ENCODE peak calls at places on chromosomes 3 and 15, in nine cellular contexts. One of them, this sample, is unnamed.

GRCh38 chr15:40932625-40933519 is 3.7 kb downstream of the DLL4 start:
- DNase-seq in testis: no peak
- DNase-seq in A673: no peak
- DNase-seq in fibroblast of lung: no peak
- DNase-seq in left ventricle myocardium inferior: no peak
- DNase-seq in GM23338: no peak
- DNase-seq in astrocyte of the spinal cord: no peak
- DNase-seq in fibroblast of the aortic adventitia: no peak
- DNase-seq in brain microvascular endothelial cell: no peak
- DNase-seq in this sample: no peak

GRCh38 chr3:99825239-99825638 is 7.6 kb downstream of the CMSS1 start:
- DNase-seq in GM23338: no peak
- DNase-seq in fibroblast of the aortic adventitia: peak
- DNase-seq in A673: no peak
- DNase-seq in astrocyte of the spinal cord: no peak
- DNase-seq in brain microvascular endothelial cell: no peak
- DNase-seq in left ventricle myocardium inferior: no peak
- DNase-seq in fibroblast of lung: peak
- DNase-seq in testis: no peak
- DNase-seq in this sample: peak

GRCh38 chr3:101387351-101387750 is 67.0 kb upstream of the IMPG2 start:
- DNase-seq in GM23338: no peak
- DNase-seq in fibroblast of the aortic adventitia: no peak
- DNase-seq in left ventricle myocardium inferior: no peak
- DNase-seq in brain microvascular endothelial cell: no peak
- DNase-seq in fibroblast of lung: no peak
- DNase-seq in astrocyte of the spinal cord: no peak
- DNase-seq in A673: no peak
- DNase-seq in testis: no peak
- DNase-seq in this sample: no peak

GRCh38 chr3:128665362-128666021 is 14.9 kb upstream of the RPN1 start:
- DNase-seq in A673: no peak
- DNase-seq in left ventricle myocardium inferior: no peak
- DNase-seq in brain microvascular endothelial cell: no peak
- DNase-seq in astrocyte of the spinal cord: no peak
- DNase-seq in fibroblast of the aortic adventitia: peak
- DNase-seq in GM23338: no peak
- DNase-seq in fibroblast of lung: no peak
- DNase-seq in testis: no peak
- DNase-seq in this sample: no peak

GRCh38 chr15:92667291-92667904 is 11.8 kb upstream of the FAM174B start:
- DNase-seq in left ventricle myocardium inferior: no peak
- DNase-seq in A673: no peak
- DNase-seq in testis: peak
- DNase-seq in fibroblast of the aortic adventitia: no peak
- DNase-seq in fibroblast of lung: no peak
- DNase-seq in GM23338: no peak
- DNase-seq in astrocyte of the spinal cord: no peak
- DNase-seq in brain microvascular endothelial cell: no peak
- DNase-seq in this sample: no peak

GRCh38 chr3:194849166-194849875 is 163.6 kb downstream of the FAM43A start:
- DNase-seq in fibroblast of the aortic adventitia: no peak
- DNase-seq in A673: no peak
- DNase-seq in left ventricle myocardium inferior: no peak
- DNase-seq in astrocyte of the spinal cord: no peak
- DNase-seq in testis: no peak
- DNase-seq in fibroblast of lung: no peak
- DNase-seq in GM23338: no peak
- DNase-seq in brain microvascular endothelial cell: no peak
- DNase-seq in this sample: no peak

GRCh38 chr3:11099306-11099705 is 55.0 kb upstream of the HRH1 start:
- DNase-seq in GM23338: no peak
- DNase-seq in testis: no peak
- DNase-seq in astrocyte of the spinal cord: no peak
- DNase-seq in A673: no peak
- DNase-seq in fibroblast of lung: peak
- DNase-seq in brain microvascular endothelial cell: no peak
- DNase-seq in left ventricle myocardium inferior: no peak
- DNase-seq in fibroblast of the aortic adventitia: peak
- DNase-seq in this sample: no peak

GRCh38 chr3:9912294-9912935 is 4.5 kb upstream of the IL17RC start:
- DNase-seq in fibroblast of the aortic adventitia: peak
- DNase-seq in fibroblast of lung: peak
- DNase-seq in testis: no peak
- DNase-seq in left ventricle myocardium inferior: no peak
- DNase-seq in GM23338: no peak
- DNase-seq in brain microvascular endothelial cell: peak
- DNase-seq in astrocyte of the spinal cord: peak
- DNase-seq in A673: no peak
- DNase-seq in this sample: peak

GRCh38 chr3:197380786-197381185 is 82.4 kb upstream of the DLG1 start:
- DNase-seq in astrocyte of the spinal cord: peak
- DNase-seq in fibroblast of lung: peak
- DNase-seq in testis: no peak
- DNase-seq in brain microvascular endothelial cell: no peak
- DNase-seq in GM23338: no peak
- DNase-seq in A673: no peak
- DNase-seq in left ventricle myocardium inferior: no peak
- DNase-seq in fibroblast of the aortic adventitia: no peak
- DNase-seq in this sample: no peak

GRCh38 chr3:166456291-166456690 is 619.1 kb upstream of the BCHE start:
- DNase-seq in brain microvascular endothelial cell: no peak
- DNase-seq in A673: no peak
- DNase-seq in astrocyte of the spinal cord: no peak
- DNase-seq in fibroblast of the aortic adventitia: no peak
- DNase-seq in GM23338: no peak
- DNase-seq in testis: no peak
- DNase-seq in left ventricle myocardium inferior: no peak
- DNase-seq in fibroblast of lung: peak
- DNase-seq in this sample: no peak

GRCh38 chr3:71388535-71389120 is 194.9 kb downstream of the FOXP1 start:
- DNase-seq in GM23338: no peak
- DNase-seq in fibroblast of the aortic adventitia: no peak
- DNase-seq in left ventricle myocardium inferior: no peak
- DNase-seq in fibroblast of lung: no peak
- DNase-seq in brain microvascular endothelial cell: no peak
- DNase-seq in testis: no peak
- DNase-seq in A673: no peak
- DNase-seq in astrocyte of the spinal cord: no peak
- DNase-seq in this sample: no peak

GRCh38 chr15:39269352-39269751 is 311.5 kb upstream of the THBS1 start:
- DNase-seq in A673: no peak
- DNase-seq in fibroblast of lung: peak
- DNase-seq in astrocyte of the spinal cord: no peak
- DNase-seq in testis: no peak
- DNase-seq in left ventricle myocardium inferior: no peak
- DNase-seq in brain microvascular endothelial cell: no peak
- DNase-seq in GM23338: no peak
- DNase-seq in fibroblast of the aortic adventitia: no peak
- DNase-seq in this sample: no peak

GRCh38 chr15:66986951-66987350 is 78.5 kb upstream of the SMAD3 start:
- DNase-seq in brain microvascular endothelial cell: no peak
- DNase-seq in GM23338: no peak
- DNase-seq in astrocyte of the spinal cord: no peak
- DNase-seq in fibroblast of lung: no peak
- DNase-seq in A673: no peak
- DNase-seq in testis: no peak
- DNase-seq in left ventricle myocardium inferior: no peak
- DNase-seq in fibroblast of the aortic adventitia: no peak
- DNase-seq in this sample: no peak

GRCh38 chr3:86702381-86702958 is 288.5 kb downstream of the VGLL3 start:
- DNase-seq in fibroblast of lung: no peak
- DNase-seq in GM23338: peak
- DNase-seq in astrocyte of the spinal cord: peak
- DNase-seq in testis: no peak
- DNase-seq in brain microvascular endothelial cell: no peak
- DNase-seq in left ventricle myocardium inferior: no peak
- DNase-seq in A673: peak
- DNase-seq in fibroblast of the aortic adventitia: peak
- DNase-seq in this sample: no peak

GRCh38 chr3:49554639-49555265 is 475 bp downstream of the BSN start:
- DNase-seq in GM23338: peak
- DNase-seq in brain microvascular endothelial cell: no peak
- DNase-seq in testis: peak
- DNase-seq in astrocyte of the spinal cord: peak
- DNase-seq in A673: peak
- DNase-seq in fibroblast of lung: no peak
- DNase-seq in left ventricle myocardium inferior: peak
- DNase-seq in fibroblast of the aortic adventitia: peak
- DNase-seq in this sample: no peak

DNA sequence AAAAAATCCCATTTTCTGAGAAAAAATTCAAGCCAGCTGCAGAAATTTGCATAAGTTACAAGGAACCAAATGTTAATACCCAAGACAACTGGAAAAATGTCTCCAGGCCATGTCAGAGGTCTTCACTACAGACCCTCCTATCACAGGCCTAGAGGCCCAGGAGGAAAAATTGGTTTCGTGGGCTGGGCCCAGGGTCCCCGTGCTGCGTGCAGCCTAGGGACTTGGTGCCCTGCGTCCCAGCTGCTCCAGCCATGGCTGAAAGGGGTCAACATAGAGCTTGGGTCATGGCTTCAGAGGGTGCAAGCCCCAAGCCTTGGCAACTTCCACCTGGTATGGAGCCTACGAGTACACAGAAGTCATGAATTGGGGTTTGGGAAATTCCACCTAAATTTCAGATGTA is 78.0 kb downstream of the MYH15 start:
- DNase-seq in GM23338: no peak
- DNase-seq in brain microvascular endothelial cell: no peak
- DNase-seq in fibroblast of the aortic adventitia: no peak
- DNase-seq in left ventricle myocardium inferior: no peak
- DNase-seq in testis: no peak
- DNase-seq in fibroblast of lung: no peak
- DNase-seq in A673: no peak
- DNase-seq in astrocyte of the spinal cord: no peak
- DNase-seq in this sample: no peak
- TF ChIP-seq CTCF in GM23338: no peak
- TF ChIP-seq CTCF in brain microvascular endothelial cell: no peak
- TF ChIP-seq CTCF in fibroblast of the aortic adventitia: no peak
- TF ChIP-seq CTCF in left ventricle myocardium inferior: no peak
- TF ChIP-seq CTCF in testis: no peak
- TF ChIP-seq CTCF in fibroblast of lung: no peak
- TF ChIP-seq CTCF in A673: no peak
- TF ChIP-seq CTCF in astrocyte of the spinal cord: no peak
- TF ChIP-seq CTCF in this sample: no peak

DNA sequence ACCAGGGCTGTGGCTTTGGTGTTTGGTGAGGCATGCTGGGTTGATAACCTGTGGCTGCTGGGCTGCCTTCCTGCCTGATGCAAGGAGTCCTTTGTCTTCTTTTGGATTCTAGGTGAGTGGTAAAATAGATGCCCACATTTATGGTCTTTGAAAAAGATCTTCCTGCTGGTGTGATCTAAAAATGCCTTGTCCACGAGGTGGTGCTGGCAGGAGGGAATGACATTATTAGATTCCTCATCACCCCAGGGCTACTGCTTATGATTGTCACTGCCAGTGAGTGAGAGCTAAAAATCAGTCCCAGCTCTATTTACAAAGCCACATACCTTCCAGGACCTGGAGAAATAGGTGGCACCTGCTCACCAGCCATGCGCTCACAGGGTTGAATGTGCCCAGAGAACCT is 355.5 kb upstream of the ROPN1 start:
- DNase-seq in brain microvascular endothelial cell: no peak
- DNase-seq in testis: no peak
- DNase-seq in astrocyte of the spinal cord: no peak
- DNase-seq in GM23338: no peak
- DNase-seq in fibroblast of lung: no peak
- DNase-seq in fibroblast of the aortic adventitia: no peak
- DNase-seq in left ventricle myocardium inferior: no peak
- DNase-seq in A673: peak
- DNase-seq in this sample: no peak
- TF ChIP-seq CTCF in brain microvascular endothelial cell: peak
- TF ChIP-seq CTCF in testis: no peak
- TF ChIP-seq CTCF in astrocyte of the spinal cord: no peak
- TF ChIP-seq CTCF in GM23338: no peak
- TF ChIP-seq CTCF in fibroblast of lung: no peak
- TF ChIP-seq CTCF in fibroblast of the aortic adventitia: no peak
- TF ChIP-seq CTCF in left ventricle myocardium inferior: peak
- TF ChIP-seq CTCF in A673: peak
- TF ChIP-seq CTCF in this sample: peak

GRCh38 chr3:134448664-134449063 is 37.1 kb downstream of the ANAPC13 start:
- DNase-seq in fibroblast of the aortic adventitia: no peak
- DNase-seq in testis: no peak
- DNase-seq in left ventricle myocardium inferior: no peak
- DNase-seq in fibroblast of lung: no peak
- DNase-seq in astrocyte of the spinal cord: no peak
- DNase-seq in brain microvascular endothelial cell: no peak
- DNase-seq in GM23338: no peak
- DNase-seq in A673: no peak
- DNase-seq in this sample: no peak

GRCh38 chr3:134449951-134450350 is 35.8 kb downstream of the ANAPC13 start:
- DNase-seq in left ventricle myocardium inferior: no peak
- DNase-seq in testis: no peak
- DNase-seq in astrocyte of the spinal cord: no peak
- DNase-seq in fibroblast of lung: no peak
- DNase-seq in brain microvascular endothelial cell: no peak
- DNase-seq in GM23338: no peak
- DNase-seq in fibroblast of the aortic adventitia: no peak
- DNase-seq in A673: no peak
- DNase-seq in this sample: no peak

GRCh38 chr3:134446800-134447199 is 39.0 kb downstream of the ANAPC13 start:
- DNase-seq in GM23338: no peak
- DNase-seq in brain microvascular endothelial cell: no peak
- DNase-seq in fibroblast of lung: peak
- DNase-seq in fibroblast of the aortic adventitia: peak
- DNase-seq in A673: no peak
- DNase-seq in astrocyte of the spinal cord: no peak
- DNase-seq in testis: no peak
- DNase-seq in left ventricle myocardium inferior: no peak
- DNase-seq in this sample: peak

GRCh38 chr3:134447371-134447770 is 38.4 kb downstream of the ANAPC13 start:
- DNase-seq in testis: no peak
- DNase-seq in astrocyte of the spinal cord: no peak
- DNase-seq in A673: no peak
- DNase-seq in fibroblast of the aortic adventitia: no peak
- DNase-seq in left ventricle myocardium inferior: no peak
- DNase-seq in GM23338: no peak
- DNase-seq in fibroblast of lung: no peak
- DNase-seq in brain microvascular endothelial cell: no peak
- DNase-seq in this sample: no peak

GRCh38 chr3:134449277-134449676 is 36.5 kb downstream of the ANAPC13 start:
- DNase-seq in fibroblast of lung: no peak
- DNase-seq in brain microvascular endothelial cell: peak
- DNase-seq in GM23338: peak
- DNase-seq in left ventricle myocardium inferior: no peak
- DNase-seq in astrocyte of the spinal cord: no peak
- DNase-seq in fibroblast of the aortic adventitia: peak
- DNase-seq in A673: peak
- DNase-seq in testis: peak
- DNase-seq in this sample: peak
- TF ChIP-seq CTCF in fibroblast of lung: peak
- TF ChIP-seq CTCF in brain microvascular endothelial cell: peak
- TF ChIP-seq CTCF in GM23338: peak
- TF ChIP-seq CTCF in left ventricle myocardium inferior: peak
- TF ChIP-seq CTCF in astrocyte of the spinal cord: peak
- TF ChIP-seq CTCF in fibroblast of the aortic adventitia: peak
- TF ChIP-seq CTCF in A673: peak
- TF ChIP-seq CTCF in testis: no peak
- TF ChIP-seq CTCF in this sample: peak

DNA sequence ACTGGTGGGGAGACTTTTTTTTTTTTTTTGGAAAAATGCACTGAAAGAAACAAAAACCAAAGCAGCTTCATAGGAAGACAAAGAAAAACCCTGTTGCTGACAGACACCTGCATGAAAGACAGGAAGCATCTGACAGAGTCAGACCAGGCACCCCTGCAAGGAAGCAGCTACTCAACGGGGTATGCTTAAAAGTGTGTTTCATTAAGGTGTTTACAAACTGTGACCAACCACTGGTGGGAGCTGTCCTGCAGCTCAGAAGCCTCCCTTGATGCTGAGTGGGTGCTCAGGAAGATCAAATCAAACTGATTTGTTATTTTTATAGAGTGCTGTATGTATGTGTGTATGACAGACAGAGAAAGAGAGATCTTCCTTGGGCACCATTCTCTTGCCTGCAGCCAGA is 34.7 kb upstream of the AGBL1 start:
- DNase-seq in left ventricle myocardium inferior: no peak
- DNase-seq in GM23338: peak
- DNase-seq in A673: no peak
- DNase-seq in fibroblast of lung: no peak
- DNase-seq in fibroblast of the aortic adventitia: no peak
- DNase-seq in testis: no peak
- DNase-seq in astrocyte of the spinal cord: no peak
- DNase-seq in brain microvascular endothelial cell: no peak
- DNase-seq in this sample: no peak
- TF ChIP-seq CTCF in left ventricle myocardium inferior: no peak
- TF ChIP-seq CTCF in GM23338: no peak
- TF ChIP-seq CTCF in A673: no peak
- TF ChIP-seq CTCF in fibroblast of lung: no peak
- TF ChIP-seq CTCF in fibroblast of the aortic adventitia: no peak
- TF ChIP-seq CTCF in testis: no peak
- TF ChIP-seq CTCF in astrocyte of the spinal cord: no peak
- TF ChIP-seq CTCF in brain microvascular endothelial cell: no peak
- TF ChIP-seq CTCF in this sample: no peak

This sample was measured in HFFc6.